ENCODE peak calls at places on chromosomes 12 and 14, in eight cellular contexts. One of them, this sample, is unnamed.

GRCh38 chr12:58099476-58099875 is 158.1 kb downstream of the ATP23 start:
- DNase-seq in spleen: no peak
- DNase-seq in ovary: no peak
- DNase-seq in stomach: no peak
- DNase-seq in sigmoid colon: no peak
- DNase-seq in tibial nerve: no peak
- DNase-seq in HepG2: no peak
- DNase-seq in A549: no peak
- DNase-seq in this sample: no peak

GRCh38 chr12:89863332-89863938 is 154.8 kb upstream of the ATP2B1 start:
- DNase-seq in A549: no peak
- DNase-seq in HepG2: no peak
- DNase-seq in ovary: no peak
- DNase-seq in sigmoid colon: no peak
- DNase-seq in stomach: no peak
- DNase-seq in tibial nerve: no peak
- DNase-seq in spleen: no peak
- DNase-seq in this sample: no peak

GRCh38 chr12:89245090-89245489 is 107.2 kb downstream of the DUSP6 start:
- DNase-seq in ovary: no peak
- DNase-seq in spleen: no peak
- DNase-seq in HepG2: no peak
- DNase-seq in A549: no peak
- DNase-seq in stomach: no peak
- DNase-seq in tibial nerve: no peak
- DNase-seq in sigmoid colon: no peak
- DNase-seq in this sample: no peak

GRCh38 chr12:88639361-88639760 is 59.1 kb upstream of the KITLG start:
- DNase-seq in A549: no peak
- DNase-seq in spleen: no peak
- DNase-seq in stomach: no peak
- DNase-seq in ovary: no peak
- DNase-seq in HepG2: no peak
- DNase-seq in sigmoid colon: no peak
- DNase-seq in tibial nerve: no peak
- DNase-seq in this sample: no peak

GRCh38 chr14:68349900-68350323 is 443.0 kb downstream of the ZFP36L1 start:
- DNase-seq in stomach: peak
- DNase-seq in sigmoid colon: no peak
- DNase-seq in tibial nerve: no peak
- DNase-seq in spleen: no peak
- DNase-seq in A549: no peak
- DNase-seq in HepG2: peak
- DNase-seq in ovary: no peak
- DNase-seq in this sample: no peak

GRCh38 chr14:76954371-76954770 is 74.1 kb downstream of the IRF2BPL start:
- DNase-seq in sigmoid colon: no peak
- DNase-seq in HepG2: no peak
- DNase-seq in stomach: no peak
- DNase-seq in A549: no peak
- DNase-seq in spleen: no peak
- DNase-seq in ovary: no peak
- DNase-seq in tibial nerve: no peak
- DNase-seq in this sample: no peak

GRCh38 chr12:5794156-5794555 is 150.9 kb downstream of the ANO2 start:
- DNase-seq in spleen: no peak
- DNase-seq in tibial nerve: no peak
- DNase-seq in sigmoid colon: no peak
- DNase-seq in HepG2: no peak
- DNase-seq in stomach: peak
- DNase-seq in ovary: no peak
- DNase-seq in A549: no peak
- DNase-seq in this sample: no peak

GRCh38 chr14:52397844-52398243 is 83.7 kb downstream of the PTGER2 start:
- DNase-seq in A549: no peak
- DNase-seq in stomach: no peak
- DNase-seq in tibial nerve: no peak
- DNase-seq in ovary: no peak
- DNase-seq in sigmoid colon: no peak
- DNase-seq in spleen: no peak
- DNase-seq in HepG2: no peak
- DNase-seq in this sample: no peak

GRCh38 chr12:97131220-97131981 is 224.3 kb downstream of the NEDD1 start:
- DNase-seq in spleen: no peak
- DNase-seq in stomach: no peak
- DNase-seq in ovary: no peak
- DNase-seq in tibial nerve: no peak
- DNase-seq in HepG2: no peak
- DNase-seq in A549: no peak
- DNase-seq in sigmoid colon: no peak
- DNase-seq in this sample: no peak

GRCh38 chr14:104446611-104447010 is 133.0 kb upstream of the C14orf180 start:
- DNase-seq in spleen: no peak
- DNase-seq in sigmoid colon: no peak
- DNase-seq in tibial nerve: no peak
- DNase-seq in HepG2: no peak
- DNase-seq in A549: no peak
- DNase-seq in stomach: peak
- DNase-seq in ovary: no peak
- DNase-seq in this sample: no peak

GRCh38 chr14:64191756-64192155 is 102.4 kb downstream of the ESR2 start:
- DNase-seq in spleen: no peak
- DNase-seq in sigmoid colon: no peak
- DNase-seq in stomach: no peak
- DNase-seq in HepG2: no peak
- DNase-seq in tibial nerve: no peak
- DNase-seq in A549: no peak
- DNase-seq in ovary: no peak
- DNase-seq in this sample: peak

GRCh38 chr12:107105410-107105703 is 12.0 kb upstream of the CRY1 start:
- DNase-seq in A549: no peak
- DNase-seq in spleen: no peak
- DNase-seq in stomach: no peak
- DNase-seq in tibial nerve: no peak
- DNase-seq in sigmoid colon: no peak
- DNase-seq in HepG2: no peak
- DNase-seq in ovary: no peak
- DNase-seq in this sample: no peak
- TF ChIP-seq POLR2A in A549: no peak
- TF ChIP-seq POLR2A in spleen: no peak
- TF ChIP-seq POLR2A in stomach: no peak
- TF ChIP-seq POLR2A in tibial nerve: no peak
- TF ChIP-seq POLR2A in sigmoid colon: no peak
- TF ChIP-seq POLR2A in HepG2: no peak
- TF ChIP-seq POLR2A in ovary: no peak
- TF ChIP-seq POLR2A in this sample: no peak

GRCh38 chr12:54358620-54358944 is 5.7 kb downstream of the GPR84 start:
- DNase-seq in tibial nerve: no peak
- DNase-seq in HepG2: no peak
- DNase-seq in sigmoid colon: no peak
- DNase-seq in ovary: no peak
- DNase-seq in spleen: no peak
- DNase-seq in stomach: no peak
- DNase-seq in A549: no peak
- DNase-seq in this sample: no peak
- TF ChIP-seq POLR2A in tibial nerve: no peak
- TF ChIP-seq POLR2A in HepG2: no peak
- TF ChIP-seq POLR2A in sigmoid colon: no peak
- TF ChIP-seq POLR2A in ovary: no peak
- TF ChIP-seq POLR2A in spleen: no peak
- TF ChIP-seq POLR2A in stomach: no peak
- TF ChIP-seq POLR2A in A549: no peak
- TF ChIP-seq POLR2A in this sample: peak

GRCh38 chr12:113131556-113131955 is 4.0 kb downstream of the RASAL1 start:
- DNase-seq in spleen: peak
- DNase-seq in HepG2: no peak
- DNase-seq in tibial nerve: no peak
- DNase-seq in stomach: no peak
- DNase-seq in A549: no peak
- DNase-seq in sigmoid colon: no peak
- DNase-seq in ovary: no peak
- DNase-seq in this sample: no peak

GRCh38 chr12:113129664-113130456 is 5.7 kb downstream of the RASAL1 start:
- DNase-seq in spleen: peak
- DNase-seq in stomach: no peak
- DNase-seq in sigmoid colon: no peak
- DNase-seq in A549: no peak
- DNase-seq in HepG2: no peak
- DNase-seq in tibial nerve: no peak
- DNase-seq in ovary: no peak
- DNase-seq in this sample: no peak

GRCh38 chr12:113127791-113128199 is 7.8 kb downstream of the RASAL1 start:
- DNase-seq in ovary: no peak
- DNase-seq in tibial nerve: no peak
- DNase-seq in stomach: no peak
- DNase-seq in A549: no peak
- DNase-seq in spleen: peak
- DNase-seq in sigmoid colon: no peak
- DNase-seq in HepG2: no peak
- DNase-seq in this sample: no peak

GRCh38 chr12:113130457-113131135 is 5.0 kb downstream of the RASAL1 start:
- DNase-seq in sigmoid colon: no peak
- DNase-seq in tibial nerve: no peak
- DNase-seq in A549: no peak
- DNase-seq in stomach: no peak
- DNase-seq in HepG2: peak
- DNase-seq in ovary: no peak
- DNase-seq in spleen: peak
- DNase-seq in this sample: no peak

DNA sequence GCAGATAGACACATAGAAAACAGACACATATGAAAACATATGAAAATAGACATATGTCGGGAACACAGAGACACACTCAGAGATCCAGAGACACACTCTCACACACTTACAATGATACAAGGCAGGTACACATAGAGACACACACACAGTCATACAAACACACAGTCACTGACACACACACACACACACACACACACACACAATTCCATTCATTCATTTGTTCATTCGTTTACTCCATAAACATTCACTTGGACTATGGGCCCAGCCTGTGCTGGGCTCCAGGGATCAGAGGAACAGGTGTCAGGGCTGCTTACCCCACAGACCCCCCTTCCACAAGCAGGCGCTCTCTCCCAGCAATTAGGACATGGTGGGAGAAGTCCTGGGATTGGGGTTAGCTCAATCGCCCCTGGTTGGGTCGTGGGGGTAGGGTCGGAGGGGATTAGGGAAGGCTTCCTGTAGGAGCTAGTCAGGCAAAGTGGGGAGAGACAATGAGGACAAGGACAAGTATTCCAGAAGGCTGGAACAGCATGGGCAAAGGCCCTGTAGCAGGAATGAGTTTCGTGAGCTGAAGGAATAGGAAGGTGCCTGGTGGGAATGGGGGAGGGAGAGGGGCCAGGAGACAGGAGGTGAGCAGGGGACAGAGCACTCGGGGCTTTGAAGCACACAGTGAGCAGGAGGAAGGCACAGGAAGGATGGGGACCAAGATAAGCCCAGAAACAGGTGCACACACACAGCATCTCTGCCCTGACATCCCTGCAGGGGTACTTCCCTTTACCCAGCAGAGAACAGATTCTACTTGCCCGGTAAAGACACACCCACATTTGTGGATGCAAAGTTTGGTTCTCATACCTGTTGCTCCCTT is 6.5 kb downstream of the RASAL1 start:
- DNase-seq in stomach: no peak
- DNase-seq in A549: no peak
- DNase-seq in spleen: peak
- DNase-seq in sigmoid colon: no peak
- DNase-seq in HepG2: no peak
- DNase-seq in ovary: no peak
- DNase-seq in tibial nerve: no peak
- DNase-seq in this sample: no peak
- TF ChIP-seq POLR2A in stomach: no peak
- TF ChIP-seq POLR2A in A549: no peak
- TF ChIP-seq POLR2A in spleen: no peak
- TF ChIP-seq POLR2A in sigmoid colon: no peak
- TF ChIP-seq POLR2A in HepG2: no peak
- TF ChIP-seq POLR2A in ovary: no peak
- TF ChIP-seq POLR2A in tibial nerve: no peak
- TF ChIP-seq POLR2A in this sample: no peak

GRCh38 chr14:91272341-91273272 is 28.1 kb upstream of the GPR68 start:
- DNase-seq in sigmoid colon: no peak
- DNase-seq in tibial nerve: no peak
- DNase-seq in spleen: no peak
- DNase-seq in HepG2: no peak
- DNase-seq in stomach: no peak
- DNase-seq in A549: no peak
- DNase-seq in ovary: no peak
- DNase-seq in this sample: no peak
- TF ChIP-seq POLR2A in sigmoid colon: no peak
- TF ChIP-seq POLR2A in tibial nerve: no peak
- TF ChIP-seq POLR2A in spleen: no peak
- TF ChIP-seq POLR2A in HepG2: no peak
- TF ChIP-seq POLR2A in stomach: no peak
- TF ChIP-seq POLR2A in A549: no peak
- TF ChIP-seq POLR2A in ovary: no peak
- TF ChIP-seq POLR2A in this sample: no peak

GRCh38 chr14:50798048-50798421 is 32.9 kb downstream of the NIN start:
- DNase-seq in tibial nerve: no peak
- DNase-seq in spleen: no peak
- DNase-seq in stomach: no peak
- DNase-seq in ovary: no peak
- DNase-seq in A549: no peak
- DNase-seq in HepG2: no peak
- DNase-seq in sigmoid colon: no peak
- DNase-seq in this sample: no peak
- TF ChIP-seq POLR2A in tibial nerve: no peak
- TF ChIP-seq POLR2A in spleen: no peak
- TF ChIP-seq POLR2A in stomach: no peak
- TF ChIP-seq POLR2A in ovary: no peak
- TF ChIP-seq POLR2A in A549: no peak
- TF ChIP-seq POLR2A in HepG2: no peak
- TF ChIP-seq POLR2A in sigmoid colon: no peak
- TF ChIP-seq POLR2A in this sample: no peak

DNA sequence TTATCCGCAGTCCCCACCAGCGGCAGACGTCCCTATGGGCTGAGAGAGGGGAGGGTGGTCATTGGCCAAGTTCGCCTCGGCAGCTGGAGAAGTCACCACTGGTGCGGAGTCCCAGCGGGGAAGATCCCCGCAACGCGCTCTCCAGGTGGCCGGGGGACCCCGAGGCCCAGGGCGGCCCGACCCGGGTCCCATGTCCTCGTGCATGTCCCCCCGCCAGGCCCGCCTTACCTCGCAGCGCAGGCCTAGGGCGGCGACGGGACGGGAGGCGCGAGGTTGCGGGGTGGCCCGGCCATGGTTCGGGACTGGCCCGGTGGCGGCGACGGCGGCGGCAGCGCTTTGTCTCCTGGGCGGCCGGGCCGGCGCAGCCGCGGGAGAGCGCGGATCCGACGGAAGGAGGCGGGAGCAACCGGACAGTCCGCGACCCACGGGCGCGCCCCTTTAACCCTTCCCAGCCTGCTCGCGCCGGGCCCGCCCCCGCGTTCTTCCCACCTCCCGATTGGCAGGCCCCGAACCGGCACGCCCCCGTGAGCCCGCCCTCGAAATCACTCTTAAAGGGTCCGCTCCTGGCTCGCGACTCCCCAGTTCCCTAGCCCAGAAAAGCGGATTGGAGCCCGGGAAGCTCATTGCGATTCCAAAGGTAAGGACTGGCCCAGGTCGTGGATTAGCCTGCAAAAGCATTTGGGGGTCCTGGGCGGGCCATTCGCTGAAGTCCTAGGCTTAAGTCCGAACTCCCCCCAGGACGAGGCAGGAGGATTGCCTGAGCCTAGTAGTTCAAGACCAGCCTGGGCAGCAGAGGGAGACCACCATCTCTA is at the start of gene PHETA1:
- DNase-seq in sigmoid colon: peak
- DNase-seq in ovary: peak
- DNase-seq in HepG2: peak
- DNase-seq in spleen: peak
- DNase-seq in tibial nerve: peak
- DNase-seq in A549: peak
- DNase-seq in stomach: peak
- DNase-seq in this sample: peak
- TF ChIP-seq POLR2A in sigmoid colon: no peak
- TF ChIP-seq POLR2A in ovary: peak
- TF ChIP-seq POLR2A in HepG2: peak
- TF ChIP-seq POLR2A in spleen: no peak
- TF ChIP-seq POLR2A in tibial nerve: no peak
- TF ChIP-seq POLR2A in A549: peak
- TF ChIP-seq POLR2A in stomach: no peak
- TF ChIP-seq POLR2A in this sample: no peak